ENCODE peak calls at places on chromosomes 11 and 22, in seven cellular contexts. P, L, S, N, I, Q and W are unnamed samples.

GRCh38 chr11:35146074-35146521 is 7.1 kb downstream of the CD44 start:
- ATAC-seq in P (peak; percentile 72), L (peak; percentile 60), S (peak; percentile 27), N (no peak), I (peak; percentile 9), Q (no peak), W (no peak)

GRCh38 chr22:21857501-21857914 is 9.9 kb downstream of the MAPK1 start:
- ATAC-seq in P (peak; percentile 94), L (peak; percentile 9), S (no peak), N (peak; percentile 94), I (no peak), Q (no peak), W (no peak)

GRCh38 chr11:65357856-65358356 is 3.4 kb downstream of the TIGD3 start:
- ATAC-seq in P (no peak), L (no peak), S (no peak), N (peak; percentile 80), I (no peak), Q (peak; percentile 54), W (no peak)

GRCh38 chr22:32265882-32266767 is 11.0 kb upstream of the SLC5A4 start:
- ATAC-seq in P (peak; percentile 93), L (peak; percentile 91), S (peak; percentile 60), N (peak; percentile 86), I (peak; percentile 65), Q (peak; percentile 82), W (peak; percentile 67)

GRCh38 chr11:65338680-65339079 is 5.0 kb downstream of the DPF2 start:
- ATAC-seq in P (no peak), L (no peak), S (no peak), N (no peak), I (no peak), Q (peak; percentile 52), W (no peak)

GRCh38 chr11:15339302-15339701 is 224.6 kb downstream of the INSC start:
- ATAC-seq in P (no peak), L (no peak), S (no peak), N (no peak), I (no peak), Q (no peak), W (no peak)

GRCh38 chr11:76206327-76207081 is at the start of gene WNT11:
- ATAC-seq in P (peak; percentile 8), L (peak; percentile 39), S (peak; percentile 14), N (no peak), I (no peak), Q (peak; percentile 88), W (peak; percentile 14)

GRCh38 chr11:72195921-72196320 is 4.0 kb downstream of the FOLR1 start:
- ATAC-seq in P (no peak), L (no peak), S (no peak), N (no peak), I (no peak), Q (no peak), W (no peak)

GRCh38 chr11:118216621-118217526 is 7.9 kb downstream of the JAML start:
- ATAC-seq in P (peak; percentile 85), L (no peak), S (no peak), N (no peak), I (peak; percentile 50), Q (no peak), W (no peak)

GRCh38 chr22:25572708-25573161 is 8.3 kb downstream of the GRK3 start:
- ATAC-seq in P (peak; percentile 91), L (no peak), S (no peak), N (no peak), I (no peak), Q (no peak), W (no peak)

GRCh38 chr22:21998595-21999247 is 16.1 kb upstream of the TOP3B start:
- ATAC-seq in P (no peak), L (no peak), S (no peak), N (no peak), I (no peak), Q (no peak), W (no peak)

GRCh38 chr11:15704064-15704463 is 589.3 kb downstream of the INSC start:
- ATAC-seq in P (peak; percentile 5), L (no peak), S (no peak), N (peak; percentile 98), I (no peak), Q (no peak), W (no peak)

GRCh38 chr11:114972105-114972504 is 293.8 kb downstream of the NXPE2 start:
- ATAC-seq in P (no peak), L (no peak), S (no peak), N (no peak), I (no peak), Q (no peak), W (no peak)

GRCh38 chr11:2791139-2791520 is 91.3 kb upstream of the KCNQ1OT1 start:
- ATAC-seq in P (no peak), L (peak; percentile 92), S (no peak), N (no peak), I (no peak), Q (no peak), W (no peak)

GRCh38 chr11:82663535-82663934 is 70.1 kb downstream of the FAM181B start:
- ATAC-seq in P (no peak), L (no peak), S (no peak), N (no peak), I (no peak), Q (no peak), W (no peak)

GRCh38 chr22:38080847-38081635 is 2.9 kb downstream of the SLC16A8 start:
- ATAC-seq in P (peak; percentile 57), L (peak; percentile 61), S (peak; percentile 9), N (no peak), I (peak; percentile 57), Q (no peak), W (peak; percentile 59)

GRCh38 chr11:36306888-36307287 is 10.8 kb downstream of the PRR5L start:
- ATAC-seq in P (peak; percentile 66), L (no peak), S (peak; percentile 44), N (peak; percentile 36), I (no peak), Q (peak; percentile 31), W (no peak)

GRCh38 chr11:128470081-128470480 is 117.3 kb downstream of the ETS1 start:
- ATAC-seq in P (peak; percentile 41), L (no peak), S (no peak), N (no peak), I (peak; percentile 2), Q (no peak), W (no peak)

GRCh38 chr11:122186439-122187080 is 70.5 kb upstream of the BLID start:
- ATAC-seq in P (no peak), L (peak; percentile 78), S (peak; percentile 68), N (no peak), I (no peak), Q (no peak), W (peak; percentile 85)

GRCh38 chr11:76604081-76604601 is 66.4 kb downstream of the LRRC32 start:
- ATAC-seq in P (peak; percentile 27), L (no peak), S (no peak), N (peak; percentile 46), I (no peak), Q (no peak), W (no peak)